ENCODE peak calls at places on chromosomes 4 and X, in seven cellular contexts. L is astrocyte of the spinal cord, P is choroid plexus epithelial cell, S is fibroblast of lung, D is A673, Q is OCI-LY7, R is PC-3. M is an unnamed sample.
A peak's percentile ranks its signal among the peaks of the same experiment; 100 is the strongest.

GRCh38 chrX:154140206-154140605 is 3.8 kb upstream of the OPN1LW start:
- DNase-seq in P (no peak), Q (no peak), R (no peak), D (no peak), L (no peak), S (no peak), M (no peak)

GRCh38 chr4:159505275-159505975 is 402.5 kb downstream of the RAPGEF2 start:
- DNase-seq in L (peak; percentile 24), S (peak; percentile 74), R (no peak), P (peak; percentile 68), Q (no peak), D (peak; percentile 41), M (no peak)

GRCh38 chr4:169064281-169064680 is 54.2 kb upstream of the CBR4 start:
- DNase-seq in Q (no peak), D (no peak), P (no peak), L (no peak), S (no peak), R (no peak), M (no peak)

GRCh38 chr4:8830056-8830455 is 41.6 kb downstream of the HMX1 start:
- DNase-seq in R (no peak), D (no peak), P (no peak), S (no peak), Q (no peak), L (no peak), M (no peak)

GRCh38 chrX:119177278-119177677 is 49.7 kb upstream of the KIAA1210 start:
- DNase-seq in P (no peak), L (no peak), Q (no peak), R (no peak), S (no peak), D (no peak), M (no peak)

GRCh38 chrX:136598631-136599030 is 49.3 kb upstream of the CD40LG start:
- DNase-seq in R (no peak), S (no peak), L (no peak), P (no peak), D (no peak), Q (no peak), M (peak; percentile 17)

GRCh38 chr4:80215449-80216052 is 18.2 kb downstream of the PRDM8 start:
- DNase-seq in L (peak; percentile 66), P (peak; percentile 55), S (peak; percentile 44), Q (peak; percentile 40), D (peak; percentile 23), R (peak; percentile 50), M (peak; percentile 14)

GRCh38 chr4:101292901-101293300 is 54.4 kb downstream of the PPP3CA start:
- DNase-seq in L (peak; percentile 86), Q (no peak), S (peak; percentile 93), D (no peak), R (no peak), P (peak; percentile 71), M (no peak)

GRCh38 chrX:49184294-49185061 is 1.7 kb downstream of the PRICKLE3 start:
- DNase-seq in Q (peak; percentile 42), S (peak; percentile 78), R (peak; percentile 96), D (peak; percentile 95), L (peak; percentile 85), P (peak; percentile 90), M (peak; percentile 58)

GRCh38 chrX:51766546-51766945 is 23.3 kb downstream of the GSPT2 start:
- DNase-seq in Q (no peak), R (no peak), P (no peak), S (no peak), L (no peak), D (no peak), M (no peak)

GRCh38 chr4:70722199-70722791 is 531 bp downstream of the RUFY3 start:
- DNase-seq in L (peak; percentile 79), S (peak; percentile 89), P (peak; percentile 82), Q (no peak), D (no peak), R (no peak), M (no peak)

DNA sequence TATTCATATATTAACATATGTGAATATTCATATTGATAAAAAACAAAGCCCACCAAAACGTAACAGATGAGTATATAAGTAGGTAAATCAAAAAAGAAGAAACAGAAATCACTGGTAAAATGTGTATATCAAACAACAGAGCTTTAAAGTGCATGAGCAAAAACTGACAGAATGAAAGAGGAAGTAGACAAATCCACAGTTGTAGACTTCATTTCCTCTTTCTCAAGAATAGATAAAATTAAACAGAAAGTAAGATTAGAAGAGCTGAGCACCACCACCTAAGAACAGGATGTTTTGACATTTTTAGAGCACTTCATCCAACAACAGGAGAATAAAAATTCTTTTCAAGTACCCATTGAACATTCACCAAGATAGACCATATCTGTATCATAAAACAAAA is 64.6 kb downstream of the CNKSR2 start:
- DNase-seq in P (no peak), Q (peak; percentile 42), S (no peak), D (no peak), R (no peak), L (no peak), M (peak; percentile 3)
- H3K4me3 ChIP-seq in P (no peak overlapping the region), Q (no peak overlapping the region), S (no peak overlapping the region), D (no peak overlapping the region), R (no peak overlapping the region), L (no peak overlapping the region), M (no peak overlapping the region)

GRCh38 chr4:95833652-95834276 is 6.1 kb upstream of the PDHA2 start:
- DNase-seq in S (no peak), D (peak; percentile 70), R (no peak), P (no peak), Q (no peak), L (no peak), M (no peak)

GRCh38 chr4:95830647-95831046 is 9.2 kb upstream of the PDHA2 start:
- DNase-seq in R (no peak), L (no peak), D (no peak), Q (no peak), P (no peak), S (no peak), M (no peak)

GRCh38 chr4:95838192-95838591 is 1.7 kb upstream of the PDHA2 start:
- DNase-seq in R (no peak), L (no peak), D (no peak), S (no peak), Q (no peak), P (no peak), M (no peak)

GRCh38 chr4:95839891-95840290 is at the start of gene PDHA2:
- DNase-seq in P (no peak), L (no peak), D (no peak), S (no peak), R (no peak), Q (no peak), M (no peak)

DNA sequence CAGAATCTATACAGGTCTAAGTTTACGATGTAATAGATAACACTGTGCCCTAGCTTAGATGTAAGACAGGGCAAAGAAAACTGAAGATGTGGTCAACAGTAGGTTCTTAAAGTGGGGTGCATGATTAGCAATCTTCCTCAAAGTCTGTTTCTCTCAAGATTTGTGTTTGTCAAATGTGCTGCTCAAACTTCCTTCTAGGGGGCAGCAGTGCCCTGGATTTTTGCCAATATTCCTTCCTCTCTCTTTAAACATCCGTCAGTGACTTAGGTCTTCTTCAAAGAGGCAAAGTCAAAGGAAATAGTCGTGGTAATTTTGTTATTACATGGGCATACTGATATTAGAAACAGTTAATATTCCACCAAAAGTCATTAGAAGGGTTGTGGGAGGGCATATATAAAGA is 4.2 kb upstream of the PDHA2 start:
- DNase-seq in Q (peak; percentile 4), P (peak; percentile 25), S (no peak), D (peak; percentile 49), R (peak; percentile 23), L (no peak), M (peak; percentile 4)
- TF ChIP-seq CTCF in Q (peak; percentile 70), P (peak; percentile 48), S (no peak), D (peak; percentile 51), R (peak; percentile 43), L (no peak), M (peak; percentile 11)

GRCh38 chrX:22795680-22796079 is 204.1 kb upstream of the DDX53 start:
- DNase-seq in S (peak; percentile 11), D (no peak), Q (no peak), P (peak; percentile 3), L (no peak), R (peak; percentile 9), M (no peak)

GRCh38 chrX:22803353-22803752 is 196.4 kb upstream of the DDX53 start:
- DNase-seq in P (no peak), R (no peak), S (no peak), Q (no peak), L (no peak), D (no peak), M (no peak)

GRCh38 chrX:22800360-22800759 is 199.4 kb upstream of the DDX53 start:
- DNase-seq in R (peak; percentile 81), P (peak; percentile 92), S (peak; percentile 93), L (peak; percentile 83), Q (no peak), D (peak; percentile 70), M (no peak)

GRCh38 chrX:22800806-22801205 is 199.0 kb upstream of the DDX53 start:
- DNase-seq in P (peak; percentile 5), Q (no peak), D (peak; percentile 2), R (peak; percentile 9), S (peak; percentile 12), L (peak; percentile 25), M (no peak)
- H3K4me3 ChIP-seq in P (no peak overlapping the region), Q (no peak overlapping the region), D (no peak overlapping the region), R (peak overlapping the region; percentile 31), S (no peak overlapping the region), L (no peak overlapping the region), M (no peak overlapping the region)

GRCh38 chr4:165207016-165207430 is 338 bp upstream of the KLHL2 start:
- DNase-seq in D (no peak), P (peak; percentile 41), S (peak; percentile 40), Q (peak; percentile 41), R (peak; percentile 16), L (peak; percentile 45), M (peak; percentile 46)

GRCh38 chr4:165208322-165208652 is 926 bp downstream of the KLHL2 start:
- DNase-seq in R (no peak), P (no peak), D (no peak), Q (no peak), L (no peak), S (no peak), M (no peak)

GRCh38 chr4:165208741-165209388 is 1.5 kb downstream of the KLHL2 start:
- DNase-seq in S (peak; percentile 55), D (peak; percentile 21), L (peak; percentile 32), R (peak; percentile 29), Q (peak; percentile 9), P (peak; percentile 24), M (peak; percentile 15)

GRCh38 chr4:165209796-165210195 is 2.4 kb downstream of the KLHL2 start:
- DNase-seq in L (no peak), D (no peak), R (peak; percentile 2), Q (no peak), S (no peak), P (no peak), M (no peak)

DNA sequence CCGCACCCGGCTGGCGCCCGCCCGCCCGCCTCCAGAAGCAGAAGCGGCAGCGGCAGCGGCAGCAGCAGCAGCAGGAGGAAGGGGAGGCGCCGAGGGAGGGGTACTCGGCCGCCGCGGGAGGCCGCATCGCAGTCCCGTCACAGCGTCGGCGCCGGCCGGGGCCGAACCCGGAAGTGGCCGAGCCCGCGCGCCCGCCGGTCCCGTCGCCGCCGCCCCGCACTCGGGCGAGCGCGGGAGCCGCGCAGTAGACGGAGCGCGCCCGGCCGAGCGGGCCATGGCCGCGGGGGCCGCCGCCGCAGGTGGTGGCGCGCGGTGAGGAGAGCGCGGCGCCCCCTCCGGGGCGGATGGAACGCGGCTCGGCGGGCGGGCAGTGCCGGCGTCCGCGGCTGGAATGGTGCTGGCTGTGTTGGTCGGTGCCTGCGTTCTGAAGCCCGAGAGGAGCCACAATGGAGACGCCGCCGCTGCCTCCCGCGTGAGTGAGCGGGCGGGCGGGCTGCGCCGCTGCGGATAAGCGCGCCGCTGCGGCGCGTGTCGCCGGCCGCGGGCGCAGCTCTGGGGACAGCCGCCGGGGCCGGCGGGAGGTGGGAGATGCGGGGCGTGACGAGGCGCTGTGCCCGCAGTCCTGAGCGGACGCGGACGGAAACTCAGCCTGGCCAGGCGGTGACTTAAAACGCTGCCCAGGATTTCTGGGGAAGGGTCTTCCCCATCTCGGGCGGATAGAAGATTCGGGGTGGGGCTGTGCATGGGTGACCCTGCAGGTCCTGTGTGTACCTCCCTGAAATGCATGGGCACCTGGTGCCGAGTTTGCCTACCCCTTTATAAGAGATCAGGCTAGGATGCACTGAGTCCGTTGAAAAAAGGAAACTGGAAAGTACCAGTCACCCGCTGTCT is at the start of gene KLHL2:
- DNase-seq in R (peak; percentile 65), D (peak; percentile 80), L (peak; percentile 68), P (peak; percentile 74), Q (peak; percentile 86), S (peak; percentile 79), M (peak; percentile 91)
- TF ChIP-seq CTCF in R (no peak), D (no peak), L (no peak), P (no peak), Q (peak; percentile 19), S (no peak), M (peak; percentile 1)